ENCODE peak calls at places on chromosome 4, in seven cellular contexts. One of them, this sample, is unnamed.

GRCh38 chr4:71261633-71262121 is 77.1 kb upstream of the SLC4A4 start:
- DNase-seq in mesendoderm: no peak
- DNase-seq in MM.1S: no peak
- DNase-seq in endothelial cell of umbilical vein: no peak
- DNase-seq in neuronal stem cell: no peak
- DNase-seq in astrocyte: no peak
- DNase-seq in endodermal cell: no peak
- DNase-seq in this sample: no peak

GRCh38 chr4:155961575-155961974 is 7.9 kb upstream of the CTSO start:
- DNase-seq in mesendoderm: no peak
- DNase-seq in MM.1S: no peak
- DNase-seq in endothelial cell of umbilical vein: no peak
- DNase-seq in neuronal stem cell: no peak
- DNase-seq in astrocyte: no peak
- DNase-seq in endodermal cell: no peak
- DNase-seq in this sample: no peak

GRCh38 chr4:121819216-121819980 is 4.3 kb downstream of the CCNA2 start:
- DNase-seq in mesendoderm: no peak
- DNase-seq in MM.1S: no peak
- DNase-seq in endothelial cell of umbilical vein: peak; percentile 44
- DNase-seq in neuronal stem cell: no peak
- DNase-seq in astrocyte: peak; percentile 47
- DNase-seq in endodermal cell: no peak
- DNase-seq in this sample: no peak

GRCh38 chr4:610411-611261 is 14.7 kb upstream of the PDE6B start:
- DNase-seq in mesendoderm: peak; percentile 48
- DNase-seq in MM.1S: no peak
- DNase-seq in endothelial cell of umbilical vein: no peak
- DNase-seq in neuronal stem cell: no peak
- DNase-seq in astrocyte: peak; percentile 33
- DNase-seq in endodermal cell: peak; percentile 40
- DNase-seq in this sample: no peak

GRCh38 chr4:25031077-25031606 is 396 bp upstream of the LGI2 start:
- DNase-seq in mesendoderm: peak; percentile 43
- DNase-seq in MM.1S: no peak
- DNase-seq in endothelial cell of umbilical vein: no peak
- DNase-seq in neuronal stem cell: peak; percentile 26
- DNase-seq in astrocyte: peak; percentile 26
- DNase-seq in endodermal cell: peak; percentile 82
- DNase-seq in this sample: no peak

GRCh38 chr4:147830987-147831386 is 99.1 kb downstream of the ARHGAP10 start:
- DNase-seq in mesendoderm: peak; percentile 38
- DNase-seq in MM.1S: no peak
- DNase-seq in endothelial cell of umbilical vein: peak; percentile 52
- DNase-seq in neuronal stem cell: no peak
- DNase-seq in astrocyte: peak; percentile 67
- DNase-seq in endodermal cell: no peak
- DNase-seq in this sample: no peak

GRCh38 chr4:22514001-22514400 is 1.9 kb downstream of the ADGRA3 start:
- DNase-seq in mesendoderm: no peak
- DNase-seq in MM.1S: no peak
- DNase-seq in endothelial cell of umbilical vein: peak; percentile 48
- DNase-seq in neuronal stem cell: no peak
- DNase-seq in astrocyte: peak; percentile 86
- DNase-seq in endodermal cell: no peak
- DNase-seq in this sample: no peak

GRCh38 chr4:54322817-54323417 is 93.8 kb downstream of the PDGFRA start:
- DNase-seq in mesendoderm: peak; percentile 88
- DNase-seq in MM.1S: peak; percentile 81
- DNase-seq in endothelial cell of umbilical vein: peak; percentile 60
- DNase-seq in neuronal stem cell: peak; percentile 68
- DNase-seq in astrocyte: peak; percentile 20
- DNase-seq in endodermal cell: peak; percentile 92
- DNase-seq in this sample: peak; percentile 59

GRCh38 chr4:5863461-5864113 is 29.3 kb downstream of the CRMP1 start:
- DNase-seq in mesendoderm: peak; percentile 4
- DNase-seq in MM.1S: peak; percentile 6
- DNase-seq in endothelial cell of umbilical vein: peak; percentile 44
- DNase-seq in neuronal stem cell: no peak
- DNase-seq in astrocyte: peak; percentile 97
- DNase-seq in endodermal cell: no peak
- DNase-seq in this sample: no peak

GRCh38 chr4:136864580-136865185 is 667.6 kb downstream of the PCDH18 start:
- DNase-seq in mesendoderm: peak; percentile 77
- DNase-seq in MM.1S: peak; percentile 76
- DNase-seq in endothelial cell of umbilical vein: peak; percentile 82
- DNase-seq in neuronal stem cell: peak; percentile 67
- DNase-seq in astrocyte: peak; percentile 52
- DNase-seq in endodermal cell: peak; percentile 52
- DNase-seq in this sample: peak; percentile 42

GRCh38 chr4:7581477-7581876 is 146.7 kb upstream of the PSAPL1 start:
- DNase-seq in mesendoderm: peak; percentile 72
- DNase-seq in MM.1S: peak; percentile 27
- DNase-seq in endothelial cell of umbilical vein: peak; percentile 17
- DNase-seq in neuronal stem cell: peak; percentile 74
- DNase-seq in astrocyte: no peak
- DNase-seq in endodermal cell: peak; percentile 93
- DNase-seq in this sample: peak; percentile 62

GRCh38 chr4:93788712-93789111 is 39.8 kb upstream of the ATOH1 start:
- DNase-seq in mesendoderm: peak; percentile 46
- DNase-seq in MM.1S: peak; percentile 45
- DNase-seq in endothelial cell of umbilical vein: peak; percentile 22
- DNase-seq in neuronal stem cell: no peak
- DNase-seq in astrocyte: no peak
- DNase-seq in endodermal cell: no peak
- DNase-seq in this sample: no peak

GRCh38 chr4:109691411-109691920 is 11.8 kb downstream of the CASP6 start:
- DNase-seq in mesendoderm: no peak
- DNase-seq in MM.1S: no peak
- DNase-seq in endothelial cell of umbilical vein: no peak
- DNase-seq in neuronal stem cell: no peak
- DNase-seq in astrocyte: no peak
- DNase-seq in endodermal cell: no peak
- DNase-seq in this sample: no peak

GRCh38 chr4:150209140-150209829 is 131.0 kb downstream of the DCLK2 start:
- DNase-seq in mesendoderm: peak; percentile 73
- DNase-seq in MM.1S: peak; percentile 42
- DNase-seq in endothelial cell of umbilical vein: peak; percentile 73
- DNase-seq in neuronal stem cell: peak; percentile 14
- DNase-seq in astrocyte: peak; percentile 43
- DNase-seq in endodermal cell: peak; percentile 88
- DNase-seq in this sample: peak; percentile 28

GRCh38 chr4:8468746-8469535 is 28.4 kb downstream of the TRMT44 start:
- DNase-seq in mesendoderm: peak; percentile 79
- DNase-seq in MM.1S: peak; percentile 42
- DNase-seq in endothelial cell of umbilical vein: peak; percentile 45
- DNase-seq in neuronal stem cell: peak; percentile 52
- DNase-seq in astrocyte: peak; percentile 8
- DNase-seq in endodermal cell: peak; percentile 95
- DNase-seq in this sample: peak; percentile 65

GRCh38 chr4:60443796-60444195 is 756.3 kb upstream of the ADGRL3 start:
- DNase-seq in mesendoderm: no peak
- DNase-seq in MM.1S: no peak
- DNase-seq in endothelial cell of umbilical vein: no peak
- DNase-seq in neuronal stem cell: no peak
- DNase-seq in astrocyte: no peak
- DNase-seq in endodermal cell: no peak
- DNase-seq in this sample: no peak

GRCh38 chr4:142367326-142368188 is 478.5 kb downstream of the INPP4B start:
- DNase-seq in mesendoderm: no peak
- DNase-seq in MM.1S: no peak
- DNase-seq in endothelial cell of umbilical vein: peak; percentile 58
- DNase-seq in neuronal stem cell: no peak
- DNase-seq in astrocyte: peak; percentile 35
- DNase-seq in endodermal cell: no peak
- DNase-seq in this sample: no peak

GRCh38 chr4:76856183-76856969 is 41.6 kb downstream of the SOWAHB start:
- DNase-seq in mesendoderm: peak; percentile 16
- DNase-seq in MM.1S: no peak
- DNase-seq in endothelial cell of umbilical vein: peak; percentile 63
- DNase-seq in neuronal stem cell: no peak
- DNase-seq in astrocyte: peak; percentile 62
- DNase-seq in endodermal cell: no peak
- DNase-seq in this sample: no peak

GRCh38 chr4:146520894-146521542 is 722 bp downstream of the SLC10A7 start:
- DNase-seq in mesendoderm: no peak
- DNase-seq in MM.1S: peak; percentile 61
- DNase-seq in endothelial cell of umbilical vein: peak; percentile 79
- DNase-seq in neuronal stem cell: peak; percentile 9
- DNase-seq in astrocyte: peak; percentile 76
- DNase-seq in endodermal cell: no peak
- DNase-seq in this sample: no peak

GRCh38 chr4:127782275-127783025 is at the start of gene HSPA4L:
- DNase-seq in mesendoderm: peak; percentile 71
- DNase-seq in MM.1S: peak; percentile 68
- DNase-seq in endothelial cell of umbilical vein: peak; percentile 89
- DNase-seq in neuronal stem cell: peak; percentile 32
- DNase-seq in astrocyte: peak; percentile 32
- DNase-seq in endodermal cell: no peak
- DNase-seq in this sample: peak; percentile 18

GRCh38 chr4:127781303-127782024 is 658 bp upstream of the HSPA4L start:
- DNase-seq in mesendoderm: no peak
- DNase-seq in MM.1S: no peak
- DNase-seq in endothelial cell of umbilical vein: no peak
- DNase-seq in neuronal stem cell: peak; percentile 12
- DNase-seq in astrocyte: peak; percentile 28
- DNase-seq in endodermal cell: no peak
- DNase-seq in this sample: no peak

GRCh38 chr4:127783026-127783769 is 1.1 kb downstream of the HSPA4L start:
- DNase-seq in mesendoderm: peak; percentile 53
- DNase-seq in MM.1S: peak; percentile 52
- DNase-seq in endothelial cell of umbilical vein: peak; percentile 89
- DNase-seq in neuronal stem cell: peak; percentile 17
- DNase-seq in astrocyte: peak; percentile 83
- DNase-seq in endodermal cell: peak; percentile 73
- DNase-seq in this sample: no peak

GRCh38 chr4:127782025-127782274 is 172 bp upstream of the HSPA4L start:
- DNase-seq in mesendoderm: peak; percentile 94
- DNase-seq in MM.1S: peak; percentile 93
- DNase-seq in endothelial cell of umbilical vein: no peak
- DNase-seq in neuronal stem cell: peak; percentile 75
- DNase-seq in astrocyte: peak; percentile 62
- DNase-seq in endodermal cell: peak; percentile 96
- DNase-seq in this sample: peak; percentile 80

GRCh38 chr4:127783971-127784519 is 1.9 kb downstream of the HSPA4L start:
- DNase-seq in mesendoderm: no peak
- DNase-seq in MM.1S: no peak
- DNase-seq in endothelial cell of umbilical vein: peak; percentile 7
- DNase-seq in neuronal stem cell: no peak
- DNase-seq in astrocyte: no peak
- DNase-seq in endodermal cell: no peak
- DNase-seq in this sample: no peak
- H3K9ac ChIP-seq in mesendoderm: no peak overlapping the region
- H3K9ac ChIP-seq in MM.1S: no peak overlapping the region
- H3K9ac ChIP-seq in endothelial cell of umbilical vein: no peak overlapping the region
- H3K9ac ChIP-seq in neuronal stem cell: no peak overlapping the region
- H3K9ac ChIP-seq in astrocyte: peak overlapping the region; percentile 81
- H3K9ac ChIP-seq in endodermal cell: no peak overlapping the region
- H3K9ac ChIP-seq in this sample: no peak overlapping the region

DNA sequence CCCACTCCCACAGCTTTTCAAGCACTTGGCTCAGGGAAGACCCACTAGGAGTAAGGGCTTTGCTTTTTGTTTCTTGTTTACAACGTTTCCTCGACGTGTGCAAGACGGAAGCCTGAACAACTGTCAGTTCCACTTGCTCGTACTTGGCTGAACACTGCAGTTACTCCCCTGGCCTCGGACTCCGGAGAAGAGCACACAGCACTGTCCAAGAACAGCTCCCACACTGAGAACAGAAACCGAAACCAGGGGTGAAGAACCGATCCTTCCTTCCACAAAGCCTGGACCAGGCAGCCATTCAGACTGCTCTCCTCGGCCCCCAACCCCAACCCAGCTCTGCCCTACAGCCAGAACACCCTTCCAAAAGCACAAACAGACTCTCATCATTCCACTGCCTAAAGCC is 25.5 kb downstream of the IRF2 start:
- DNase-seq in mesendoderm: no peak
- DNase-seq in MM.1S: peak; percentile 94
- DNase-seq in endothelial cell of umbilical vein: peak; percentile 25
- DNase-seq in neuronal stem cell: no peak
- DNase-seq in astrocyte: peak; percentile 41
- DNase-seq in endodermal cell: no peak
- DNase-seq in this sample: no peak
- H3K9ac ChIP-seq in mesendoderm: no peak overlapping the region
- H3K9ac ChIP-seq in MM.1S: peak overlapping the region; percentile 41
- H3K9ac ChIP-seq in endothelial cell of umbilical vein: no peak overlapping the region
- H3K9ac ChIP-seq in neuronal stem cell: no peak overlapping the region
- H3K9ac ChIP-seq in astrocyte: peak overlapping the region; percentile 48
- H3K9ac ChIP-seq in endodermal cell: no peak overlapping the region
- H3K9ac ChIP-seq in this sample: no peak overlapping the region

GRCh38 chr4:124945422-124945821 is 232.9 kb upstream of the ANKRD50 start:
- DNase-seq in mesendoderm: no peak
- DNase-seq in MM.1S: peak; percentile 93
- DNase-seq in endothelial cell of umbilical vein: peak; percentile 32
- DNase-seq in neuronal stem cell: no peak
- DNase-seq in astrocyte: no peak
- DNase-seq in endodermal cell: no peak
- DNase-seq in this sample: no peak

GRCh38 chr4:124943938-124944337 is 231.4 kb upstream of the ANKRD50 start:
- DNase-seq in mesendoderm: peak; percentile 48
- DNase-seq in MM.1S: no peak
- DNase-seq in endothelial cell of umbilical vein: no peak
- DNase-seq in neuronal stem cell: no peak
- DNase-seq in astrocyte: no peak
- DNase-seq in endodermal cell: no peak
- DNase-seq in this sample: peak; percentile 27

GRCh38 chr4:124948976-124949597 is 236.6 kb upstream of the ANKRD50 start:
- DNase-seq in mesendoderm: peak; percentile 52
- DNase-seq in MM.1S: peak; percentile 79
- DNase-seq in endothelial cell of umbilical vein: peak; percentile 80
- DNase-seq in neuronal stem cell: no peak
- DNase-seq in astrocyte: peak; percentile 88
- DNase-seq in endodermal cell: no peak
- DNase-seq in this sample: no peak

GRCh38 chr4:124946696-124947095 is 234.2 kb upstream of the ANKRD50 start:
- DNase-seq in mesendoderm: no peak
- DNase-seq in MM.1S: no peak
- DNase-seq in endothelial cell of umbilical vein: peak; percentile 57
- DNase-seq in neuronal stem cell: no peak
- DNase-seq in astrocyte: no peak
- DNase-seq in endodermal cell: no peak
- DNase-seq in this sample: no peak

GRCh38 chr4:124947622-124948265 is 235.2 kb upstream of the ANKRD50 start:
- DNase-seq in mesendoderm: no peak
- DNase-seq in MM.1S: peak; percentile 65
- DNase-seq in endothelial cell of umbilical vein: peak; percentile 62
- DNase-seq in neuronal stem cell: no peak
- DNase-seq in astrocyte: peak; percentile 26
- DNase-seq in endodermal cell: no peak
- DNase-seq in this sample: no peak
- H3K9ac ChIP-seq in mesendoderm: no peak overlapping the region
- H3K9ac ChIP-seq in MM.1S: no peak overlapping the region
- H3K9ac ChIP-seq in endothelial cell of umbilical vein: peak overlapping the region; percentile 81
- H3K9ac ChIP-seq in neuronal stem cell: no peak overlapping the region
- H3K9ac ChIP-seq in astrocyte: peak overlapping the region; percentile 29
- H3K9ac ChIP-seq in endodermal cell: no peak overlapping the region
- H3K9ac ChIP-seq in this sample: no peak overlapping the region

DNA sequence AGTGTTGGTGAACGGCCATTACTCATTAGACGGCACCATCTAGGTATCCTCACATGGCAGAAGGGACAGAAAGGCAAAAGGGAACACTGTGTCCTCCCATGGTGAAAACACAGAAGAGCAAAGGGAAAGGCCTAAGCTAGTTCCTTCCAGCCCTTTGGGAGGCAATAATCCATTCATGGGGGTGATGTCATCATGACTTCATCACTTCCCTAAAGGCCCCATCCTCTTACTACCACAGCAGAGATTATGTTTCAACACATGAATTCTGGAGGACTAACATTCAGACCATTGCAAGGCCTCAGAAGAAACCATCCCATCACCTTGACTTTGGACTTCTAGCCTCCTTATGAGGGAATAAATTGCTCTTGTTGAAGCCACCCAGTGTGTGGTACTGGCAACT is 238.2 kb downstream of the MGST2 start:
- DNase-seq in mesendoderm: no peak
- DNase-seq in MM.1S: no peak
- DNase-seq in endothelial cell of umbilical vein: no peak
- DNase-seq in neuronal stem cell: no peak
- DNase-seq in astrocyte: no peak
- DNase-seq in endodermal cell: no peak
- DNase-seq in this sample: no peak
- H3K9ac ChIP-seq in mesendoderm: no peak overlapping the region
- H3K9ac ChIP-seq in MM.1S: no peak overlapping the region
- H3K9ac ChIP-seq in endothelial cell of umbilical vein: no peak overlapping the region
- H3K9ac ChIP-seq in neuronal stem cell: no peak overlapping the region
- H3K9ac ChIP-seq in astrocyte: no peak overlapping the region
- H3K9ac ChIP-seq in endodermal cell: no peak overlapping the region
- H3K9ac ChIP-seq in this sample: no peak overlapping the region